ENCODE peak calls at places on chromosomes 12 and 14, in four cellular contexts. I is endothelial cell of umbilical vein, K is neuronal stem cell, D is neural progenitor cell. M is an unnamed sample.

GRCh38 chr14:41062826-41063225 is 543.9 kb upstream of the LRFN5 start:
- DNase-seq in I (no peak), K (no peak), D (no peak), M (no peak)

GRCh38 chr14:63249112-63249511 is 44.9 kb downstream of the RHOJ start:
- DNase-seq in K (no peak), I (peak), D (no peak), M (no peak)

GRCh38 chr14:54606631-54607133 is 39.8 kb downstream of the SAMD4A start:
- DNase-seq in I (no peak), K (no peak), D (no peak), M (no peak)

GRCh38 chr14:44803239-44803905 is 158.4 kb downstream of the KLHL28 start:
- DNase-seq in I (peak), D (peak), K (peak), M (peak)

GRCh38 chr12:49703647-49704137 is 3.5 kb downstream of the FMNL3 start:
- DNase-seq in I (peak), D (no peak), K (no peak), M (no peak)

GRCh38 chr12:51829641-51830040 is 18.9 kb downstream of the FIGNL2 start:
- DNase-seq in I (no peak), K (no peak), D (no peak), M (no peak)

GRCh38 chr12:2691001-2691339 is 103.8 kb upstream of the FKBP4 start:
- DNase-seq in K (peak), I (no peak), D (peak), M (no peak)

GRCh38 chr14:106506901-106507305 is 980.5 kb downstream of the TMEM121 start:
- DNase-seq in I (no peak), D (no peak), K (no peak), M (no peak)

GRCh38 chr14:47539065-47539464 is 136.3 kb downstream of the MDGA2 start:
- DNase-seq in D (peak), K (no peak), I (peak), M (peak)

GRCh38 chr14:33229269-33229924 is 290.7 kb downstream of the NPAS3 start:
- DNase-seq in I (no peak), K (no peak), D (no peak), M (no peak)

GRCh38 chr12:67698711-67699603 is 50.4 kb downstream of the DYRK2 start:
- DNase-seq in I (no peak), K (no peak), D (no peak), M (no peak)
- H2AFZ ChIP-seq in I (no peak), K (peak), D (no peak), M (no peak)

GRCh38 chr14:93957333-93957710 is 19.0 kb downstream of the ASB2 start:
- DNase-seq in K (no peak), I (no peak), D (no peak), M (no peak)
- H3K9ac ChIP-seq in K (no peak), I (no peak), D (no peak), M (no peak)

GRCh38 chr14:98704441-98704840 is 567.6 kb downstream of the BCL11B start:
- DNase-seq in D (no peak), I (no peak), K (no peak), M (no peak)
- H2AFZ ChIP-seq in D (peak), I (no peak), K (no peak), M (no peak)

GRCh38 chr14:29527286-29527685 is 400.4 kb downstream of the PRKD1 start:
- DNase-seq in I (no peak), D (no peak), K (no peak), M (no peak)

GRCh38 chr14:29529418-29529817 is 398.2 kb downstream of the PRKD1 start:
- DNase-seq in I (peak), D (peak), K (no peak), M (peak)

DNA sequence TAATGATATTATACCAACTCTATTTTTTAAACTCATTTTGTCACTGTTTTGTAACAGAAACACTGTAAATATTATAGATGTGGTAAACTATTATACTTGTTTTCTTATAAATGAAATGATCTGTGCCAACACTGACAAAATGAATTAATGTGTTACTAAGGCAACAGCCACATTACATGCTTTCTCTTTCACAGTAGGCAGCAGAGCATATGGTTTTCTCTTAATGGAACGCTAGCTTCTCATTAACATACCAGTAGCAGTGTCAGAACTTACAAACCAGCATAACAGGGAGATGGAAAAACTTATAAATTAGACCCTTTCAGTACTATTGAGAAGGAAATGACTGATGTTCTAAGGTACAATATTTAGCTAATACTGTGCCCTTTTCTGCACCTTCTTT is 398.8 kb downstream of the PRKD1 start:
- DNase-seq in I (no peak), D (no peak), K (no peak), M (no peak)
- H3K9ac ChIP-seq in I (no peak), D (no peak), K (no peak), M (no peak)

GRCh38 chr12:31651893-31652521 is 7.5 kb upstream of the ETFBKMT start:
- DNase-seq in K (no peak), I (no peak), D (no peak), M (no peak)
- H2AFZ ChIP-seq in K (peak), I (no peak), D (peak), M (peak)

GRCh38 chr14:24270537-24271133 is 762 bp downstream of the RABGGTA start:
- DNase-seq in I (no peak), K (peak), D (no peak), M (no peak)
- H3K9ac ChIP-seq in I (peak), K (peak), D (peak), M (peak)

DNA sequence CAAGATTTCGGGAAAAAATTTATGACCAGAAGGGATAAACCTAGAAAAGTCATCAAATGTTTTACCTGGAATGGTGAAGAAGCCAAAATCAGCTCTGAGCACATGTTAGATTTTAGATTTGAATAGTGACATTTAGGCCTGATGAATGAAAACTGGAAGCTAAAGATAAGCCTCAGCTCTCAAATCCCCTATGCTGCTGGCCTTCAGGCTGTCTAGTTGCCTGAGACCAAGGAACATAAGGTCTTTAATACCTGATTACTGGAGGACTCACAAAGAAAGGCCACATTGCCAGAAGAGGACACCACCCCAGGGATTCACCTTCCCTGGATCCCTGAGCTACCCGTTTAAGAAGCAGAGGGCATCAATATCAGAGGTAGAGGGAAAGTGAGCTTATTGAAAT is 56.6 kb downstream of the BCL2L14 start:
- DNase-seq in K (no peak), I (no peak), D (no peak), M (no peak)
- H2AFZ ChIP-seq in K (no peak), I (no peak), D (no peak), M (no peak)

GRCh38 chr14:74554742-74555362 is 57.2 kb downstream of the LTBP2 start:
- DNase-seq in I (peak), K (no peak), D (no peak), M (no peak)

GRCh38 chr14:74551903-74552371 is 58.4 kb downstream of the ISCA2 start:
- DNase-seq in K (no peak), D (peak), I (no peak), M (no peak)

GRCh38 chr14:74551001-74551400 is 57.4 kb downstream of the ISCA2 start:
- DNase-seq in D (no peak), K (no peak), I (no peak), M (no peak)

GRCh38 chr14:74551431-74551830 is 57.9 kb downstream of the ISCA2 start:
- DNase-seq in K (no peak), D (peak), I (no peak), M (no peak)

GRCh38 chr14:74552623-74553022 is 59.1 kb downstream of the ISCA2 start:
- DNase-seq in I (peak), D (no peak), K (no peak), M (no peak)
- H3K9ac ChIP-seq in I (no peak), D (no peak), K (no peak), M (no peak)